ENCODE peak calls at places on chromosomes 12 and 14, in five cellular contexts. One of them, this sample, is unnamed.

GRCh38 chr12:39905152-39905551 is 200.7 kb downstream of the SLC2A13 start:
- DNase-seq in activated T-cell treated with anti-CD3 and anti-CD28 coated beads for 1 hour: no peak
- DNase-seq in Kasumi-1: no peak
- DNase-seq in cardiac fibroblast: peak
- DNase-seq in endothelial cell: no peak
- DNase-seq in this sample: no peak

GRCh38 chr12:124681779-124682391 is 114.5 kb upstream of the NCOR2 start:
- DNase-seq in activated T-cell treated with anti-CD3 and anti-CD28 coated beads for 1 hour: no peak
- DNase-seq in Kasumi-1: no peak
- DNase-seq in cardiac fibroblast: peak
- DNase-seq in endothelial cell: no peak
- DNase-seq in this sample: no peak

GRCh38 chr12:65970821-65971220 is 146.5 kb downstream of the HMGA2 start:
- DNase-seq in activated T-cell treated with anti-CD3 and anti-CD28 coated beads for 1 hour: no peak
- DNase-seq in Kasumi-1: no peak
- DNase-seq in cardiac fibroblast: no peak
- DNase-seq in endothelial cell: no peak
- DNase-seq in this sample: no peak

GRCh38 chr14:103209054-103209453 is 85.8 kb downstream of the TNFAIP2 start:
- DNase-seq in activated T-cell treated with anti-CD3 and anti-CD28 coated beads for 1 hour: no peak
- DNase-seq in Kasumi-1: no peak
- DNase-seq in cardiac fibroblast: no peak
- DNase-seq in endothelial cell: no peak
- DNase-seq in this sample: no peak

GRCh38 chr12:27620121-27620520 is 76.1 kb upstream of the REP15 start:
- DNase-seq in activated T-cell treated with anti-CD3 and anti-CD28 coated beads for 1 hour: no peak
- DNase-seq in Kasumi-1: no peak
- DNase-seq in cardiac fibroblast: no peak
- DNase-seq in endothelial cell: no peak
- DNase-seq in this sample: no peak

GRCh38 chr14:22981090-22982012 is 1.0 kb downstream of the AJUBA start:
- DNase-seq in activated T-cell treated with anti-CD3 and anti-CD28 coated beads for 1 hour: no peak
- DNase-seq in Kasumi-1: no peak
- DNase-seq in cardiac fibroblast: no peak
- DNase-seq in endothelial cell: peak
- DNase-seq in this sample: no peak

GRCh38 chr12:32987526-32987925 is 90.9 kb upstream of the PKP2 start:
- DNase-seq in activated T-cell treated with anti-CD3 and anti-CD28 coated beads for 1 hour: no peak
- DNase-seq in Kasumi-1: no peak
- DNase-seq in cardiac fibroblast: no peak
- DNase-seq in endothelial cell: no peak
- DNase-seq in this sample: no peak

GRCh38 chr12:41943671-41944070 is 201.0 kb downstream of the GXYLT1 start:
- DNase-seq in activated T-cell treated with anti-CD3 and anti-CD28 coated beads for 1 hour: no peak
- DNase-seq in Kasumi-1: no peak
- DNase-seq in cardiac fibroblast: no peak
- DNase-seq in endothelial cell: no peak
- DNase-seq in this sample: no peak

GRCh38 chr14:73365727-73366126 is 92.6 kb downstream of the NUMB start:
- DNase-seq in activated T-cell treated with anti-CD3 and anti-CD28 coated beads for 1 hour: no peak
- DNase-seq in Kasumi-1: no peak
- DNase-seq in cardiac fibroblast: peak
- DNase-seq in endothelial cell: no peak
- DNase-seq in this sample: no peak

GRCh38 chr12:113239288-113239771 is 18.1 kb downstream of the TPCN1 start:
- DNase-seq in activated T-cell treated with anti-CD3 and anti-CD28 coated beads for 1 hour: no peak
- DNase-seq in Kasumi-1: no peak
- DNase-seq in cardiac fibroblast: no peak
- DNase-seq in endothelial cell: no peak
- DNase-seq in this sample: no peak

GRCh38 chr12:91887957-91888356 is 257.7 kb downstream of the BTG1 start:
- DNase-seq in activated T-cell treated with anti-CD3 and anti-CD28 coated beads for 1 hour: no peak
- DNase-seq in Kasumi-1: no peak
- DNase-seq in cardiac fibroblast: no peak
- DNase-seq in endothelial cell: no peak
- DNase-seq in this sample: no peak

GRCh38 chr14:60724080-60724618 is at the start of gene SIX4:
- DNase-seq in activated T-cell treated with anti-CD3 and anti-CD28 coated beads for 1 hour: no peak
- DNase-seq in Kasumi-1: peak
- DNase-seq in cardiac fibroblast: peak
- DNase-seq in endothelial cell: peak
- DNase-seq in this sample: peak

GRCh38 chr12:66467932-66468331 is 165.6 kb downstream of the HELB start:
- DNase-seq in activated T-cell treated with anti-CD3 and anti-CD28 coated beads for 1 hour: no peak
- DNase-seq in Kasumi-1: no peak
- DNase-seq in cardiac fibroblast: peak
- DNase-seq in endothelial cell: no peak
- DNase-seq in this sample: peak

GRCh38 chr14:52307376-52307775 is 6.7 kb upstream of the PTGER2 start:
- DNase-seq in activated T-cell treated with anti-CD3 and anti-CD28 coated beads for 1 hour: no peak
- DNase-seq in Kasumi-1: no peak
- DNase-seq in cardiac fibroblast: no peak
- DNase-seq in endothelial cell: no peak
- DNase-seq in this sample: no peak

GRCh38 chr14:100654025-100654813 is 67.0 kb upstream of the BEGAIN start:
- DNase-seq in activated T-cell treated with anti-CD3 and anti-CD28 coated beads for 1 hour: no peak
- DNase-seq in Kasumi-1: no peak
- DNase-seq in cardiac fibroblast: no peak
- DNase-seq in endothelial cell: no peak
- DNase-seq in this sample: no peak

GRCh38 chr12:26091837-26092236 is 33.0 kb downstream of the BHLHE41 start:
- DNase-seq in activated T-cell treated with anti-CD3 and anti-CD28 coated beads for 1 hour: no peak
- DNase-seq in Kasumi-1: no peak
- DNase-seq in cardiac fibroblast: peak
- DNase-seq in endothelial cell: peak
- DNase-seq in this sample: no peak

GRCh38 chr12:103773109-103773905 is 67.7 kb downstream of the NT5DC3 start:
- DNase-seq in activated T-cell treated with anti-CD3 and anti-CD28 coated beads for 1 hour: no peak
- DNase-seq in Kasumi-1: no peak
- DNase-seq in cardiac fibroblast: no peak
- DNase-seq in endothelial cell: no peak
- DNase-seq in this sample: no peak

GRCh38 chr12:49887536-49888401 is 15.9 kb downstream of the FAIM2 start:
- DNase-seq in activated T-cell treated with anti-CD3 and anti-CD28 coated beads for 1 hour: no peak
- DNase-seq in Kasumi-1: no peak
- DNase-seq in cardiac fibroblast: no peak
- DNase-seq in endothelial cell: no peak
- DNase-seq in this sample: no peak

GRCh38 chr12:114638790-114639435 is 45.1 kb downstream of the TBX3 start:
- DNase-seq in activated T-cell treated with anti-CD3 and anti-CD28 coated beads for 1 hour: no peak
- DNase-seq in Kasumi-1: no peak
- DNase-seq in cardiac fibroblast: no peak
- DNase-seq in endothelial cell: no peak
- DNase-seq in this sample: no peak

GRCh38 chr12:78885466-78885865 is 20.9 kb downstream of the SYT1 start:
- DNase-seq in activated T-cell treated with anti-CD3 and anti-CD28 coated beads for 1 hour: no peak
- DNase-seq in Kasumi-1: no peak
- DNase-seq in cardiac fibroblast: no peak
- DNase-seq in endothelial cell: no peak
- DNase-seq in this sample: no peak

GRCh38 chr12:16019131-16019530 is 108.0 kb downstream of the DERA start:
- DNase-seq in activated T-cell treated with anti-CD3 and anti-CD28 coated beads for 1 hour: no peak
- DNase-seq in Kasumi-1: no peak
- DNase-seq in cardiac fibroblast: no peak
- DNase-seq in endothelial cell: no peak
- DNase-seq in this sample: no peak

GRCh38 chr12:124601699-124602098 is 34.3 kb upstream of the NCOR2 start:
- DNase-seq in activated T-cell treated with anti-CD3 and anti-CD28 coated beads for 1 hour: no peak
- DNase-seq in Kasumi-1: no peak
- DNase-seq in cardiac fibroblast: no peak
- DNase-seq in endothelial cell: no peak
- DNase-seq in this sample: no peak

GRCh38 chr14:72782182-72782508 is 111.8 kb downstream of the DPF3 start:
- DNase-seq in activated T-cell treated with anti-CD3 and anti-CD28 coated beads for 1 hour: no peak
- DNase-seq in Kasumi-1: no peak
- DNase-seq in cardiac fibroblast: no peak
- DNase-seq in endothelial cell: no peak
- DNase-seq in this sample: no peak

GRCh38 chr12:19639781-19640180 is 200.5 kb downstream of the AEBP2 start:
- DNase-seq in activated T-cell treated with anti-CD3 and anti-CD28 coated beads for 1 hour: no peak
- DNase-seq in Kasumi-1: no peak
- DNase-seq in cardiac fibroblast: no peak
- DNase-seq in endothelial cell: no peak
- DNase-seq in this sample: no peak

GRCh38 chr14:55976619-55977018 is 141.6 kb upstream of the PELI2 start:
- DNase-seq in activated T-cell treated with anti-CD3 and anti-CD28 coated beads for 1 hour: no peak
- DNase-seq in Kasumi-1: no peak
- DNase-seq in cardiac fibroblast: peak
- DNase-seq in endothelial cell: no peak
- DNase-seq in this sample: no peak

GRCh38 chr12:726281-727140 is 25.9 kb upstream of the WNK1 start:
- DNase-seq in activated T-cell treated with anti-CD3 and anti-CD28 coated beads for 1 hour: no peak
- DNase-seq in Kasumi-1: peak
- DNase-seq in cardiac fibroblast: no peak
- DNase-seq in endothelial cell: no peak
- DNase-seq in this sample: no peak

GRCh38 chr14:96671218-96671617 is 126.0 kb upstream of the VRK1 start:
- DNase-seq in activated T-cell treated with anti-CD3 and anti-CD28 coated beads for 1 hour: no peak
- DNase-seq in Kasumi-1: no peak
- DNase-seq in cardiac fibroblast: no peak
- DNase-seq in endothelial cell: no peak
- DNase-seq in this sample: no peak

GRCh38 chr14:73269729-73270651 is 32.7 kb downstream of the PAPLN start:
- DNase-seq in activated T-cell treated with anti-CD3 and anti-CD28 coated beads for 1 hour: no peak
- DNase-seq in Kasumi-1: no peak
- DNase-seq in cardiac fibroblast: peak
- DNase-seq in endothelial cell: peak
- DNase-seq in this sample: peak

GRCh38 chr12:91565246-91565645 is 382.6 kb upstream of the DCN start:
- DNase-seq in activated T-cell treated with anti-CD3 and anti-CD28 coated beads for 1 hour: no peak
- DNase-seq in Kasumi-1: no peak
- DNase-seq in cardiac fibroblast: peak
- DNase-seq in endothelial cell: no peak
- DNase-seq in this sample: no peak

GRCh38 chr12:3964404-3964803 is 91.2 kb upstream of the PARP11 start:
- DNase-seq in activated T-cell treated with anti-CD3 and anti-CD28 coated beads for 1 hour: no peak
- DNase-seq in Kasumi-1: no peak
- DNase-seq in cardiac fibroblast: no peak
- DNase-seq in endothelial cell: peak
- DNase-seq in this sample: no peak